ENCODE peak calls at places on chromosomes 11 and 22, in five cellular contexts. W is T-helper 2 cell; S is activated naive CD4-positive, alpha-beta T cell; F is stimulated activated CD8-positive, alpha-beta memory T cell treated with anti-CD3 and anti-CD28 coated beads, Interleukin-15, amount 100 ng/mL, for 4 hours; M is T-cell. P is an unnamed sample.

GRCh38 chr22:17726561-17727243 is 47.6 kb downstream of the BID start:
- DNase-seq in M (no peak), F (no peak), S (no peak), W (peak; percentile 48), P (peak; percentile 66)

GRCh38 chr22:46131151-46131587 is 19.2 kb upstream of the PPARA start:
- DNase-seq in W (no peak), F (no peak), S (no peak), M (no peak), P (no peak)

GRCh38 chr11:94767701-94768601 is at the start of gene AMOTL1:
- DNase-seq in W (peak; percentile 40), M (no peak), F (peak; percentile 19), S (no peak), P (peak; percentile 86)

GRCh38 chr11:80331694-80332093 is 890.9 kb upstream of the TENM4 start:
- DNase-seq in S (no peak), M (no peak), F (no peak), W (no peak), P (no peak)

GRCh38 chr11:69007978-69008381 is 5.1 kb downstream of the MRGPRF start:
- DNase-seq in M (no peak), W (no peak), S (no peak), F (no peak), P (no peak)

GRCh38 chr22:34880667-34881066 is 185.3 kb upstream of the ISX start:
- DNase-seq in F (no peak), M (no peak), S (no peak), W (no peak), P (no peak)

GRCh38 chr11:19441752-19442553 is 201.2 kb upstream of the E2F8 start:
- DNase-seq in M (no peak), W (peak; percentile 77), S (no peak), F (no peak), P (peak; percentile 97)

GRCh38 chr22:31752096-31752847 is 1.5 kb upstream of the DEPDC5 start:
- DNase-seq in W (no peak), F (no peak), S (no peak), M (no peak), P (no peak)

GRCh38 chr11:1300569-1301187 is 8.8 kb downstream of the TOLLIP start:
- DNase-seq in W (no peak), F (no peak), M (no peak), S (no peak), P (no peak)

GRCh38 chr11:61697764-61698163 is 17.6 kb downstream of the DAGLA start:
- DNase-seq in W (no peak), S (no peak), F (no peak), M (no peak), P (no peak)

GRCh38 chr11:119254239-119254638 is 48.1 kb downstream of the CBL start:
- DNase-seq in F (no peak), W (no peak), S (no peak), M (no peak), P (no peak)

GRCh38 chr11:69400769-69401590 is 80.5 kb upstream of the LINC01488 start:
- DNase-seq in W (no peak), F (no peak), M (no peak), S (no peak), P (no peak)

GRCh38 chr22:19463491-19464469 is 15.2 kb downstream of the UFD1 start:
- DNase-seq in S (no peak), W (no peak), F (no peak), M (no peak), P (peak; percentile 83)

GRCh38 chr22:42330953-42331525 is 60.6 kb upstream of the TCF20 start:
- DNase-seq in W (no peak), S (no peak), M (peak; percentile 47), F (no peak), P (no peak)

GRCh38 chr11:108966978-108967377 is 302.1 kb downstream of the DDX10 start:
- DNase-seq in M (no peak), S (no peak), F (no peak), W (no peak), P (no peak)

GRCh38 chr11:266676-267439 is 11.3 kb upstream of the NLRP6 start:
- DNase-seq in W (no peak), F (no peak), S (no peak), M (peak; percentile 24), P (no peak)

GRCh38 chr11:6237903-6238302 is 986 bp upstream of the CNGA4 start:
- DNase-seq in S (no peak), M (no peak), F (no peak), W (no peak), P (no peak)

GRCh38 chr11:16876840-16877239 is 137.4 kb downstream of the PLEKHA7 start:
- DNase-seq in S (no peak), M (no peak), F (no peak), W (no peak), P (no peak)

GRCh38 chr11:130859896-130860295 is 56.4 kb downstream of the SNX19 start:
- DNase-seq in S (no peak), F (no peak), M (no peak), W (no peak), P (no peak)

GRCh38 chr11:4064278-4064955 is 30.2 kb upstream of the RRM1 start:
- DNase-seq in M (no peak), S (no peak), F (no peak), W (no peak), P (no peak)

GRCh38 chr11:70900540-70900939 is 351.8 kb downstream of the SHANK2 start:
- DNase-seq in M (no peak), W (no peak), S (no peak), F (no peak), P (no peak)

GRCh38 chr22:33242078-33242477 is 183.9 kb upstream of the SYN3 start:
- DNase-seq in M (no peak), F (no peak), S (no peak), W (no peak), P (no peak)

GRCh38 chr22:44126807-44127206 is 53.9 kb upstream of the PARVG start:
- DNase-seq in S (no peak), W (no peak), F (no peak), M (no peak), P (no peak)

GRCh38 chr22:30398685-30399680 is 2.2 kb downstream of the SEC14L2 start:
- DNase-seq in F (no peak), M (no peak), S (no peak), W (peak; percentile 42), P (no peak)

GRCh38 chr11:79045811-79046304 is 395.0 kb downstream of the TENM4 start:
- DNase-seq in W (no peak), F (no peak), S (no peak), M (no peak), P (peak; percentile 11)

GRCh38 chr11:62542111-62542745 is 4.4 kb downstream of the AHNAK start:
- DNase-seq in M (no peak), W (peak; percentile 63), S (no peak), F (no peak), P (no peak)